ENCODE peak calls at places on chromosomes 12 and 14, in ten cellular contexts. One of them, this sample, is unnamed.

GRCh38 chr14:89294060-89294459 is 123.0 kb downstream of the FOXN3 start:
- DNase-seq in left ventricle myocardium inferior: peak; percentile 63
- DNase-seq in PC-9: no peak
- DNase-seq in RWPE2: no peak
- DNase-seq in CD8-positive, alpha-beta memory T cell: no peak
- DNase-seq in cardiac muscle cell: no peak
- DNase-seq in tibial artery: peak; percentile 54
- DNase-seq in body of pancreas: peak; percentile 59
- DNase-seq in pancreas: no peak
- DNase-seq in lung: no peak
- DNase-seq in this sample: no peak

GRCh38 chr14:104266643-104267575 is 128.5 kb downstream of the KIF26A start:
- DNase-seq in RWPE2: peak; percentile 45
- DNase-seq in PC-9: no peak
- DNase-seq in cardiac muscle cell: no peak
- DNase-seq in tibial artery: peak; percentile 32
- DNase-seq in CD8-positive, alpha-beta memory T cell: no peak
- DNase-seq in left ventricle myocardium inferior: no peak
- DNase-seq in lung: no peak
- DNase-seq in pancreas: peak; percentile 14
- DNase-seq in body of pancreas: peak; percentile 5
- DNase-seq in this sample: no peak

GRCh38 chr14:34628681-34629135 is 1.2 kb downstream of the SNX6 start:
- DNase-seq in lung: no peak
- DNase-seq in PC-9: no peak
- DNase-seq in body of pancreas: no peak
- DNase-seq in tibial artery: no peak
- DNase-seq in RWPE2: no peak
- DNase-seq in cardiac muscle cell: peak; percentile 42
- DNase-seq in left ventricle myocardium inferior: peak; percentile 23
- DNase-seq in pancreas: no peak
- DNase-seq in CD8-positive, alpha-beta memory T cell: peak; percentile 40
- DNase-seq in this sample: no peak

GRCh38 chr14:50035214-50035613 is 81.2 kb downstream of the VCPKMT start:
- DNase-seq in body of pancreas: no peak
- DNase-seq in left ventricle myocardium inferior: no peak
- DNase-seq in tibial artery: no peak
- DNase-seq in RWPE2: no peak
- DNase-seq in cardiac muscle cell: no peak
- DNase-seq in pancreas: no peak
- DNase-seq in CD8-positive, alpha-beta memory T cell: no peak
- DNase-seq in PC-9: peak; percentile 76
- DNase-seq in lung: no peak
- DNase-seq in this sample: no peak

GRCh38 chr12:56634242-56634836 is 4.2 kb upstream of the BAZ2A start:
- DNase-seq in lung: peak; percentile 63
- DNase-seq in CD8-positive, alpha-beta memory T cell: peak; percentile 43
- DNase-seq in body of pancreas: peak; percentile 70
- DNase-seq in RWPE2: peak; percentile 83
- DNase-seq in pancreas: peak; percentile 81
- DNase-seq in tibial artery: peak; percentile 87
- DNase-seq in left ventricle myocardium inferior: no peak
- DNase-seq in PC-9: peak; percentile 87
- DNase-seq in cardiac muscle cell: no peak
- DNase-seq in this sample: peak; percentile 89

GRCh38 chr14:93246534-93246933 is 39.5 kb downstream of the UBR7 start:
- DNase-seq in tibial artery: no peak
- DNase-seq in lung: no peak
- DNase-seq in body of pancreas: no peak
- DNase-seq in PC-9: no peak
- DNase-seq in cardiac muscle cell: no peak
- DNase-seq in RWPE2: no peak
- DNase-seq in CD8-positive, alpha-beta memory T cell: no peak
- DNase-seq in left ventricle myocardium inferior: no peak
- DNase-seq in pancreas: no peak
- DNase-seq in this sample: no peak

GRCh38 chr12:50458606-50459005 is 46.2 kb upstream of the DIP2B start:
- DNase-seq in RWPE2: no peak
- DNase-seq in body of pancreas: no peak
- DNase-seq in lung: no peak
- DNase-seq in cardiac muscle cell: peak; percentile 27
- DNase-seq in pancreas: no peak
- DNase-seq in CD8-positive, alpha-beta memory T cell: no peak
- DNase-seq in left ventricle myocardium inferior: no peak
- DNase-seq in tibial artery: no peak
- DNase-seq in PC-9: no peak
- DNase-seq in this sample: no peak

GRCh38 chr12:22627351-22627750 is 2.4 kb downstream of the ETNK1 start:
- DNase-seq in cardiac muscle cell: no peak
- DNase-seq in lung: no peak
- DNase-seq in PC-9: no peak
- DNase-seq in left ventricle myocardium inferior: no peak
- DNase-seq in tibial artery: no peak
- DNase-seq in body of pancreas: no peak
- DNase-seq in RWPE2: no peak
- DNase-seq in pancreas: no peak
- DNase-seq in CD8-positive, alpha-beta memory T cell: no peak
- DNase-seq in this sample: no peak

GRCh38 chr14:87082917-87083316 is 910.1 kb downstream of the GALC start:
- DNase-seq in lung: no peak
- DNase-seq in left ventricle myocardium inferior: no peak
- DNase-seq in tibial artery: no peak
- DNase-seq in pancreas: no peak
- DNase-seq in PC-9: no peak
- DNase-seq in cardiac muscle cell: no peak
- DNase-seq in body of pancreas: no peak
- DNase-seq in CD8-positive, alpha-beta memory T cell: no peak
- DNase-seq in RWPE2: no peak
- DNase-seq in this sample: no peak

GRCh38 chr12:91272456-91273063 is 89.9 kb upstream of the DCN start:
- DNase-seq in body of pancreas: peak; percentile 28
- DNase-seq in pancreas: no peak
- DNase-seq in cardiac muscle cell: peak; percentile 79
- DNase-seq in PC-9: no peak
- DNase-seq in tibial artery: peak; percentile 81
- DNase-seq in left ventricle myocardium inferior: peak; percentile 81
- DNase-seq in RWPE2: no peak
- DNase-seq in lung: no peak
- DNase-seq in CD8-positive, alpha-beta memory T cell: no peak
- DNase-seq in this sample: peak; percentile 25

GRCh38 chr14:59920378-59920683 is 387 bp downstream of the LRRC9 start:
- DNase-seq in lung: no peak
- DNase-seq in body of pancreas: no peak
- DNase-seq in pancreas: no peak
- DNase-seq in PC-9: no peak
- DNase-seq in left ventricle myocardium inferior: no peak
- DNase-seq in CD8-positive, alpha-beta memory T cell: no peak
- DNase-seq in cardiac muscle cell: no peak
- DNase-seq in RWPE2: no peak
- DNase-seq in tibial artery: no peak
- DNase-seq in this sample: no peak

DNA sequence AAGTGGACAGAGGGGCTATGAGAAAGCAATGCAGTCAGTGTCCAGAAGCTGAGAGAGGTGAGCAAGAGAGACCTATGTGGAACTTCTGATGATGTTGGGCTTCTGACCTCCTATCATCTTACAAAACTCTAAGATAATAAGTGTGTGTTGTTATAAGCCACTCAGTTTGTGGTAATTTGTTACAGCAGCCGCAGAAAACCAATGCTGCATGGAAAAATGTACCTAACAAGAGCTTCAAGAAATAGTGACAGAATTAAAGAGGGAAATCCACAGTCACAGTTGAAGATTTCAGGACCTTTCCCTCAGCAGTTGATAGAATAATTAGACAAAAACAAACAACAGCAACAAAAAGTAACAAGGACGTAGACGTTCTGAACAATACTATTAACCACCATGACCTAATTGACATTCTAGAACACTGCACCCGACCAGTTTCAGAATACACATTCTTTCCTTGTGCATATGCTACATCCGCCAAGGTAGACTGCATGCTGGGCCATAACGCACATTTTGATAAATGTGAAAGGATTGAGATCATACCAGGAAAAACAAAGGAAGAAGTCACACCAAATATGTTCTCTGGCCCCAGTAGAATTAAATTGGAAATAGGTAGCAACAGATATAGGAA is 1.8 kb upstream of the EVL start:
- DNase-seq in PC-9: no peak
- DNase-seq in lung: no peak
- DNase-seq in left ventricle myocardium inferior: no peak
- DNase-seq in cardiac muscle cell: no peak
- DNase-seq in tibial artery: no peak
- DNase-seq in pancreas: no peak
- DNase-seq in CD8-positive, alpha-beta memory T cell: no peak
- DNase-seq in RWPE2: no peak
- DNase-seq in body of pancreas: no peak
- DNase-seq in this sample: no peak
- H3K4me1 ChIP-seq in PC-9: peaks cover 36% of the 10 kb centered on the region
- H3K4me1 ChIP-seq in lung: peaks cover 7% of the 10 kb centered on the region
- H3K4me1 ChIP-seq in left ventricle myocardium inferior: peaks cover 49% of the 10 kb centered on the region
- H3K4me1 ChIP-seq in cardiac muscle cell: peaks cover 26% of the 10 kb centered on the region
- H3K4me1 ChIP-seq in tibial artery: no peaks in the 10 kb centered on the region
- H3K4me1 ChIP-seq in pancreas: no peaks in the 10 kb centered on the region
- H3K4me1 ChIP-seq in CD8-positive, alpha-beta memory T cell: peaks cover 75% of the 10 kb centered on the region
- H3K4me1 ChIP-seq in RWPE2: peaks cover 23% of the 10 kb centered on the region
- H3K4me1 ChIP-seq in body of pancreas: no peaks in the 10 kb centered on the region
- H3K4me1 ChIP-seq in this sample: no peaks in the 10 kb centered on the region

DNA sequence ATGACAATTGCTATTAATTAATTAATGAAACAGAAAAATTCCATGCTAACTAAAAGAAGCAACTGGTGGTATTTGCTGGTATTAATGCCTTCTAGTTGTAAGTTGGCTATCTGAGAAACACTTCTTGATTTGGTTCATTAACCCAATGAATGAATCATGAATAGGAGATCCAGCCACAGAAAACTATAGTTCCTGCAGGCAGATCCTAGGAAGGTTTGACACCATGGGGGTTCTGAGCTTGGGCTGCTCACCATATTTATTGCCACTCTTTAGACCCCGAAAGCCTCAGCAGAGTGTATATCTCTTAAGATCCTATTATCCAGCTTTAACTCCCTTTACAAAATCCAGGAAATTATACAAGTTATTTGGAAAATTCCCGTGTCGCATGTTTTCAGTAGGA is 81.4 kb upstream of the REP15 start:
- DNase-seq in RWPE2: no peak
- DNase-seq in tibial artery: no peak
- DNase-seq in cardiac muscle cell: no peak
- DNase-seq in pancreas: no peak
- DNase-seq in PC-9: no peak
- DNase-seq in body of pancreas: no peak
- DNase-seq in CD8-positive, alpha-beta memory T cell: no peak
- DNase-seq in left ventricle myocardium inferior: no peak
- DNase-seq in lung: no peak
- DNase-seq in this sample: no peak
- H3K4me1 ChIP-seq in RWPE2: peaks cover 66% of the 10 kb centered on the region
- H3K4me1 ChIP-seq in tibial artery: no peaks in the 10 kb centered on the region
- H3K4me1 ChIP-seq in cardiac muscle cell: peaks cover 18% of the 10 kb centered on the region
- H3K4me1 ChIP-seq in pancreas: peaks cover 7% of the 10 kb centered on the region
- H3K4me1 ChIP-seq in PC-9: peaks cover 22% of the 10 kb centered on the region
- H3K4me1 ChIP-seq in body of pancreas: peaks cover 20% of the 10 kb centered on the region
- H3K4me1 ChIP-seq in CD8-positive, alpha-beta memory T cell: no peaks in the 10 kb centered on the region
- H3K4me1 ChIP-seq in left ventricle myocardium inferior: peaks cover 98% of the 10 kb centered on the region
- H3K4me1 ChIP-seq in lung: peaks cover 4% of the 10 kb centered on the region
- H3K4me1 ChIP-seq in this sample: peaks cover 8% of the 10 kb centered on the region

GRCh38 chr12:47190905-47191304 is 111.1 kb upstream of the AMIGO2 start:
- DNase-seq in body of pancreas: no peak
- DNase-seq in lung: no peak
- DNase-seq in left ventricle myocardium inferior: no peak
- DNase-seq in PC-9: no peak
- DNase-seq in tibial artery: no peak
- DNase-seq in cardiac muscle cell: no peak
- DNase-seq in CD8-positive, alpha-beta memory T cell: no peak
- DNase-seq in pancreas: no peak
- DNase-seq in RWPE2: no peak
- DNase-seq in this sample: no peak

GRCh38 chr12:47192046-47192445 is 112.3 kb upstream of the AMIGO2 start:
- DNase-seq in lung: no peak
- DNase-seq in body of pancreas: no peak
- DNase-seq in tibial artery: no peak
- DNase-seq in PC-9: no peak
- DNase-seq in cardiac muscle cell: no peak
- DNase-seq in pancreas: no peak
- DNase-seq in CD8-positive, alpha-beta memory T cell: no peak
- DNase-seq in left ventricle myocardium inferior: no peak
- DNase-seq in RWPE2: no peak
- DNase-seq in this sample: no peak

GRCh38 chr12:47188576-47189441 is 109.0 kb upstream of the AMIGO2 start:
- DNase-seq in PC-9: no peak
- DNase-seq in lung: no peak
- DNase-seq in CD8-positive, alpha-beta memory T cell: no peak
- DNase-seq in tibial artery: no peak
- DNase-seq in left ventricle myocardium inferior: no peak
- DNase-seq in RWPE2: no peak
- DNase-seq in body of pancreas: no peak
- DNase-seq in pancreas: no peak
- DNase-seq in cardiac muscle cell: peak; percentile 94
- DNase-seq in this sample: no peak

GRCh38 chr12:47189753-47190152 is 110.0 kb upstream of the AMIGO2 start:
- DNase-seq in left ventricle myocardium inferior: no peak
- DNase-seq in PC-9: no peak
- DNase-seq in pancreas: no peak
- DNase-seq in body of pancreas: no peak
- DNase-seq in RWPE2: no peak
- DNase-seq in cardiac muscle cell: peak; percentile 38
- DNase-seq in CD8-positive, alpha-beta memory T cell: no peak
- DNase-seq in lung: no peak
- DNase-seq in tibial artery: no peak
- DNase-seq in this sample: peak; percentile 38

DNA sequence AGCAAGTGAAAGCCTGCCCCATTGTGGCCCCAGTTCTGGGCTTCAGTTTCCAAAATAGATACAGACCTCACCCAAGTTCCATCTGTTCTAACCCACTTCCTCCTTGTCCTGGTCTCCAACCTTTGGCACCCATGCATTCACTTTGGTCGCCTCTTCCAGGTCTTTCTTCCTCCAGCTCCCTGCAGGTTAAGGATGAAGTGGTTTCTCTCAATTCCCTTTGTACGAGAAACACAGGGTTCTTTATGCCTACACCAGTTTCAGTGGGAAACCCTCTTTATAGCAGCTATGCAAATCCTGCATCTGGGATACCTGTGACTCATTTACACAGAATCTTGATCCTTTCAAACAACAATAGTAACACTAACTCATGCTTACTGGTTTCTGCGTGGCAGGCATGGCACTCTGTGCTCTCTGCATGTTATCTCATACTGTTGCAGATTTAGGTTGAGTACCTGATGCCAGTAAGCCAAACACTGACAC is 110.6 kb upstream of the AMIGO2 start:
- DNase-seq in cardiac muscle cell: peak; percentile 30
- DNase-seq in CD8-positive, alpha-beta memory T cell: no peak
- DNase-seq in lung: no peak
- DNase-seq in tibial artery: no peak
- DNase-seq in pancreas: no peak
- DNase-seq in RWPE2: no peak
- DNase-seq in body of pancreas: no peak
- DNase-seq in PC-9: no peak
- DNase-seq in left ventricle myocardium inferior: no peak
- DNase-seq in this sample: no peak
- H3K4me1 ChIP-seq in cardiac muscle cell: peaks cover 14% of the 10 kb centered on the region
- H3K4me1 ChIP-seq in CD8-positive, alpha-beta memory T cell: peaks cover 81% of the 10 kb centered on the region
- H3K4me1 ChIP-seq in lung: peaks cover 10% of the 10 kb centered on the region
- H3K4me1 ChIP-seq in tibial artery: no peaks in the 10 kb centered on the region
- H3K4me1 ChIP-seq in pancreas: peaks cover 24% of the 10 kb centered on the region
- H3K4me1 ChIP-seq in RWPE2: peaks cover 16% of the 10 kb centered on the region
- H3K4me1 ChIP-seq in body of pancreas: peaks cover 26% of the 10 kb centered on the region
- H3K4me1 ChIP-seq in PC-9: peaks cover 39% of the 10 kb centered on the region
- H3K4me1 ChIP-seq in left ventricle myocardium inferior: peaks cover 44% of the 10 kb centered on the region
- H3K4me1 ChIP-seq in this sample: peaks cover 12% of the 10 kb centered on the region

GRCh38 chr14:90697577-90698206 is 118.5 kb downstream of the TTC7B start:
- DNase-seq in lung: peak; percentile 85
- DNase-seq in left ventricle myocardium inferior: peak; percentile 87
- DNase-seq in PC-9: peak; percentile 38
- DNase-seq in tibial artery: peak; percentile 92
- DNase-seq in cardiac muscle cell: peak; percentile 88
- DNase-seq in RWPE2: no peak
- DNase-seq in pancreas: peak; percentile 83
- DNase-seq in CD8-positive, alpha-beta memory T cell: peak; percentile 67
- DNase-seq in body of pancreas: peak; percentile 79
- DNase-seq in this sample: peak; percentile 81
- H3K4me1 ChIP-seq in lung: peaks cover 11% of the 10 kb centered on the region
- H3K4me1 ChIP-seq in left ventricle myocardium inferior: peaks cover 46% of the 10 kb centered on the region
- H3K4me1 ChIP-seq in PC-9: no peaks in the 10 kb centered on the region
- H3K4me1 ChIP-seq in tibial artery: no peaks in the 10 kb centered on the region
- H3K4me1 ChIP-seq in cardiac muscle cell: peaks cover 13% of the 10 kb centered on the region
- H3K4me1 ChIP-seq in RWPE2: no peaks in the 10 kb centered on the region
- H3K4me1 ChIP-seq in pancreas: peaks cover 9% of the 10 kb centered on the region
- H3K4me1 ChIP-seq in CD8-positive, alpha-beta memory T cell: peaks cover 6% of the 10 kb centered on the region
- H3K4me1 ChIP-seq in body of pancreas: peaks cover 7% of the 10 kb centered on the region
- H3K4me1 ChIP-seq in this sample: peaks cover 15% of the 10 kb centered on the region

This sample was measured in thyroid gland.